ENCODE peak calls at places on chromosomes 11 and 22, in nine cellular contexts. L, J, H, A, K, R, Z, Q and F are unnamed samples.

GRCh38 chr11:5618807-5619206 is 6.0 kb upstream of the TRIM34 start:
- DNase-seq in L (no peak), J (peak; percentile 80), H (no peak), A (no peak), K (no peak), R (peak; percentile 64), Z (peak; percentile 88), Q (no peak), F (no peak)

GRCh38 chr11:130551388-130551787 is 102.9 kb downstream of the ADAMTS15 start:
- DNase-seq in L (no peak), J (no peak), H (no peak), A (no peak), K (no peak), R (no peak), Z (no peak), Q (no peak), F (no peak)

GRCh38 chr22:36323855-36324331 is 63.9 kb downstream of the MYH9 start:
- DNase-seq in L (no peak), J (peak; percentile 82), H (no peak), A (no peak), K (no peak), R (peak; percentile 71), Z (no peak), Q (no peak), F (no peak)

GRCh38 chr22:29625090-29625825 is 21.8 kb downstream of the NF2 start:
- DNase-seq in L (peak; percentile 37), J (no peak), H (peak; percentile 34), A (peak; percentile 40), K (peak; percentile 71), R (peak; percentile 88), Z (peak; percentile 83), Q (no peak), F (peak; percentile 76)

GRCh38 chr11:14380947-14381555 is 22.1 kb upstream of the RRAS2 start:
- DNase-seq in L (peak; percentile 38), J (peak; percentile 54), H (peak; percentile 72), A (peak; percentile 58), K (no peak), R (peak; percentile 56), Z (peak; percentile 64), Q (peak; percentile 94), F (peak; percentile 73)

GRCh38 chr11:15801126-15801525 is 555.2 kb downstream of the SOX6 start:
- DNase-seq in L (no peak), J (no peak), H (no peak), A (no peak), K (no peak), R (no peak), Z (no peak), Q (no peak), F (no peak)

GRCh38 chr11:8838248-8838647 is 72.7 kb upstream of the AKIP1 start:
- DNase-seq in L (no peak), J (peak; percentile 70), H (no peak), A (peak; percentile 24), K (peak; percentile 90), R (peak; percentile 82), Z (no peak), Q (no peak), F (peak; percentile 58)

GRCh38 chr11:59216654-59217640 is 4.2 kb upstream of the MPEG1 start:
- DNase-seq in L (peak; percentile 32), J (peak; percentile 29), H (peak; percentile 46), A (peak; percentile 89), K (no peak), R (no peak), Z (peak; percentile 85), Q (no peak), F (peak; percentile 88)

GRCh38 chr22:37052386-37053309 is 1.1 kb downstream of the KCTD17 start:
- DNase-seq in L (no peak), J (no peak), H (no peak), A (no peak), K (no peak), R (no peak), Z (no peak), Q (no peak), F (no peak)

GRCh38 chr11:4643084-4643483 is 698 bp upstream of the OR51E1 start:
- DNase-seq in L (no peak), J (no peak), H (no peak), A (no peak), K (no peak), R (no peak), Z (no peak), Q (no peak), F (no peak)

GRCh38 chr11:123483465-123483864 is 53.4 kb downstream of the GRAMD1B start:
- DNase-seq in L (no peak), J (peak; percentile 42), H (no peak), A (no peak), K (no peak), R (no peak), Z (no peak), Q (peak; percentile 18), F (no peak)

GRCh38 chr11:7555067-7555699 is 41.4 kb downstream of the PPFIBP2 start:
- DNase-seq in L (no peak), J (no peak), H (peak; percentile 86), A (peak; percentile 41), K (no peak), R (no peak), Z (peak; percentile 8), Q (no peak), F (no peak)

GRCh38 chr11:95230054-95231034 is 658 bp downstream of the SESN3 start:
- DNase-seq in L (peak; percentile 1), J (peak; percentile 35), H (peak; percentile 24), A (no peak), K (no peak), R (peak; percentile 30), Z (no peak), Q (peak; percentile 85), F (peak; percentile 16)

DNA sequence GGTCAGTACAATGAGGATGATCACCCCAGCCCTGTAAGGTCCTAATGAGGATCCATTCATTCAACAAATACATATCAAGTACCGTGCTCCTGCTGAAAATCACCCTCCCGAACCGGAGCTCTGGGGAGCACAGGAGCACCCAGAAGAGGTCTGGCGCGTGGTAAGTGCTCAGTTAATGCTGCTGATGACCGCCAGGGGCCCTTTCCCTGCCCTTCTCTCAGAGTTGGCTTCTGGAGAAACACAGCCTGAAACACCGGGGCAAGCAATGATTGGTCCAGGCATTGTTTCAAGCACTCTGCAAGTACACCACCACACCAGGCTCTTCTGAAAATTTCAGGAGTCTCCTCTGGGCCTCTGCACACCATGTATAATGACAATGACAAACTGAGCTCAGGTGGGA is 3.8 kb upstream of the CCDC86 start:
- DNase-seq in L (no peak), J (peak; percentile 25), H (no peak), A (no peak), K (no peak), R (no peak), Z (no peak), Q (no peak), F (no peak)
- TF ChIP-seq CTCF in L (no peak), J (peak; percentile 38), H (no peak), A (no peak), K (peak; percentile 39), R (peak; percentile 2), Z (no peak), Q (no peak), F (no peak)

DNA sequence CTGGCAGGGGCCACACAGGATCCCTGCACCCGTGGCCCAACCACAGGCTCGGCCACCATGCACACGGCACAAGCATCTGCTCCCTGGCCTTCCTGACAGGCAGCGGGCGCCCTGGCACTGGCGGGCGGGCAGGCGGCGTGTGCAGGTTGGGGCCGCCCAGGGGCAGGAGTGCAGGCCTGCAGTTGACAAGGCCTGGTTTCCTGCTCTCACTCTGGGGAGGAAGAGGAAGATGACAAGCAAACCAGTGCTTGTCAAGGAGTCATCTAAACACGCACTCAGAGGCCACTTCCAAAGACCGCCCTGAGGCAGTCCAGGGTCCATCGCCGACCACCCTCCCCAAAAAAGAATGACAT is 65.4 kb upstream of the LINC01488 start:
- DNase-seq in L (no peak), J (no peak), H (no peak), A (no peak), K (no peak), R (no peak), Z (no peak), Q (no peak), F (no peak)
- TF ChIP-seq CTCF in L (no peak), J (no peak), H (no peak), A (no peak), K (no peak), R (no peak), Z (no peak), Q (no peak), F (no peak)

GRCh38 chr11:116073854-116074837 is 569.9 kb upstream of the CADM1 start:
- DNase-seq in L (no peak), J (no peak), H (no peak), A (no peak), K (peak; percentile 9), R (peak; percentile 5), Z (no peak), Q (peak; percentile 78), F (no peak)

GRCh38 chr11:116079580-116079979 is 575.4 kb upstream of the CADM1 start:
- DNase-seq in L (no peak), J (no peak), H (no peak), A (no peak), K (no peak), R (no peak), Z (no peak), Q (no peak), F (no peak)

GRCh38 chr11:116082256-116082655 is 578.0 kb upstream of the CADM1 start:
- DNase-seq in L (no peak), J (no peak), H (no peak), A (no peak), K (no peak), R (no peak), Z (no peak), Q (no peak), F (no peak)

GRCh38 chr11:116077092-116077491 is 572.9 kb upstream of the CADM1 start:
- DNase-seq in L (no peak), J (no peak), H (no peak), A (no peak), K (no peak), R (no peak), Z (no peak), Q (no peak), F (no peak)

GRCh38 chr11:116078101-116078561 is 573.9 kb upstream of the CADM1 start:
- DNase-seq in L (no peak), J (no peak), H (no peak), A (no peak), K (no peak), R (no peak), Z (no peak), Q (peak; percentile 57), F (no peak)
- TF ChIP-seq CTCF in L (peak; percentile 31), J (no peak), H (no peak), A (no peak), K (peak; percentile 69), R (peak; percentile 40), Z (no peak), Q (no peak), F (no peak)

DNA sequence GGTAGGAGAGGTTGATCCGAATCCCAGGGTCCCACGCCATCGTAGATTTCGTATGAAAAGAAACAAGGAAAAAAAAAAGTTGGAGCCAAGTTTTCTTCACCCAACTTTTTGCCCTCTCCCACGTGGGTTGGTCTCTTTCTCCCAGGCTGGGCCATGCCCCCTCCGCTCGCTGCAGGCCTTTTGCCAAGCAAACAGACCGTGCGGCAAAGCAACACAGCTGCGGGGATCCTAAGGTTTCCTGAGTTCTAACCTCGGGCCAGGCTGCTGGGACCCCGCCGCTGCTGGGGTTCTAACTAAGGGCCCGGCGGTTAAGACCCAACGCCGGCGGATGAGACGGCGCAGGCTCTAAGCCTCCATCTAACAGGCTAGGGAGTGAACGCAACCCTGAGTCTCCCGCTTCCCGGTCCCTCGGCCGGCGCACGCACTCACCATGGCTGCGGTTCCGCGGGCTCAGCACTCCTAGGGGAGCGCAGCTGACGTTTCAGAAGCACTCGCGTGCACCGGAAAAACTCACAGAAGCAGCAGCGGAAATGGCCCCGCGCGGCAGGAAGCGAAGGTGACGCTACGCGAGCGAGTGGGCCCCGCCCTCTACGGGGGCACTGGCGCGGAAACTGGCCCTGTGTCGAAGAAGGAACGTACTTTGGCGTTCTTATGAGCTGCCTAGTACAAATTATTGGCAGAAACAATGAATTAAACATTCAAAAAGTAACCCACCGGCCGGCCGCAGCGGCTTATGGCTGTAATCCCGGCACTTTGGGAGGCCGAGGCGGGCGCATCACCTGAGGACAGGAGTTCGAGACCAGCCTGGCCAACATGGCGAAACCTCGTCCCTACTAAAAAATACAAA is at the start of gene SNU13:
- DNase-seq in L (peak; percentile 91), J (peak; percentile 89), H (peak; percentile 95), A (peak; percentile 84), K (peak; percentile 82), R (peak; percentile 91), Z (peak; percentile 86), Q (peak; percentile 98), F (peak; percentile 92)
- TF ChIP-seq CTCF in L (no peak), J (no peak), H (no peak), A (peak; percentile 56), K (peak; percentile 3), R (no peak), Z (no peak), Q (no peak), F (no peak)